ENCODE peak calls at places on chromosomes 13 and 19, in four cellular contexts. One of them, this sample, is unnamed.

GRCh38 chr19:13961826-13962737 is 9.8 kb downstream of the DCAF15 start:
- DNase-seq in uterus: no peak
- DNase-seq in ovary: no peak
- DNase-seq in adrenal gland: no peak
- DNase-seq in this sample: no peak

GRCh38 chr13:105147481-105147880 is 1388.0 kb downstream of the EFNB2 start:
- DNase-seq in uterus: no peak
- DNase-seq in ovary: no peak
- DNase-seq in adrenal gland: no peak
- DNase-seq in this sample: no peak

GRCh38 chr19:55605637-55606470 is at the start of gene ZNF865:
- DNase-seq in ovary: peak
- DNase-seq in uterus: peak
- DNase-seq in adrenal gland: peak
- DNase-seq in this sample: peak

GRCh38 chr19:14139944-14140343 is 3.6 kb upstream of the ASF1B start:
- DNase-seq in uterus: no peak
- DNase-seq in ovary: no peak
- DNase-seq in adrenal gland: no peak
- DNase-seq in this sample: no peak

GRCh38 chr19:33309826-33310225 is 7.5 kb upstream of the CEBPA start:
- DNase-seq in uterus: no peak
- DNase-seq in ovary: no peak
- DNase-seq in adrenal gland: no peak
- DNase-seq in this sample: no peak

GRCh38 chr19:41218615-41219507 is at the start of gene AXL:
- DNase-seq in adrenal gland: peak
- DNase-seq in ovary: peak
- DNase-seq in uterus: peak
- DNase-seq in this sample: peak

GRCh38 chr19:3024509-3024869 is 4.6 kb downstream of the TLE2 start:
- DNase-seq in adrenal gland: no peak
- DNase-seq in ovary: no peak
- DNase-seq in uterus: no peak
- DNase-seq in this sample: no peak

GRCh38 chr13:76974618-76974975 is 17.3 kb upstream of the CLN5 start:
- DNase-seq in uterus: no peak
- DNase-seq in ovary: no peak
- DNase-seq in adrenal gland: no peak
- DNase-seq in this sample: no peak

GRCh38 chr19:12913871-12914690 is 5.0 kb downstream of the SYCE2 start:
- DNase-seq in ovary: no peak
- DNase-seq in adrenal gland: no peak
- DNase-seq in uterus: no peak
- DNase-seq in this sample: no peak

GRCh38 chr19:8654591-8655339 is 24.3 kb downstream of the NFILZ start:
- DNase-seq in uterus: peak
- DNase-seq in adrenal gland: peak
- DNase-seq in ovary: peak
- DNase-seq in this sample: peak

GRCh38 chr19:38640368-38640767 is 7.1 kb upstream of the ACTN4 start:
- DNase-seq in ovary: no peak
- DNase-seq in uterus: no peak
- DNase-seq in adrenal gland: no peak
- DNase-seq in this sample: no peak

GRCh38 chr13:96994849-96995243 is 570 bp upstream of the OXGR1 start:
- DNase-seq in uterus: no peak
- DNase-seq in ovary: no peak
- DNase-seq in adrenal gland: no peak
- DNase-seq in this sample: no peak

GRCh38 chr13:57857945-57858344 is 226.4 kb downstream of the PCDH17 start:
- DNase-seq in adrenal gland: no peak
- DNase-seq in uterus: no peak
- DNase-seq in ovary: no peak
- DNase-seq in this sample: no peak

GRCh38 chr19:43784251-43784980 is 3.6 kb upstream of the KCNN4 start:
- DNase-seq in adrenal gland: peak
- DNase-seq in ovary: no peak
- DNase-seq in uterus: no peak
- DNase-seq in this sample: peak

GRCh38 chr13:73040479-73040878 is 18.3 kb upstream of the KLF5 start:
- DNase-seq in ovary: no peak
- DNase-seq in adrenal gland: no peak
- DNase-seq in uterus: no peak
- DNase-seq in this sample: no peak

GRCh38 chr19:34556500-34556899 is 74.9 kb downstream of the WTIP start:
- DNase-seq in ovary: no peak
- DNase-seq in uterus: no peak
- DNase-seq in adrenal gland: no peak
- DNase-seq in this sample: no peak

GRCh38 chr13:59000770-59001169 is 1163.0 kb downstream of the DIAPH3 start:
- DNase-seq in ovary: no peak
- DNase-seq in uterus: no peak
- DNase-seq in adrenal gland: no peak
- DNase-seq in this sample: no peak

GRCh38 chr19:46674416-46675178 is 13.6 kb upstream of the DACT3 start:
- DNase-seq in adrenal gland: no peak
- DNase-seq in ovary: peak
- DNase-seq in uterus: no peak
- DNase-seq in this sample: no peak

GRCh38 chr19:9793051-9793591 is 24.6 kb upstream of the ZNF846 start:
- DNase-seq in ovary: peak
- DNase-seq in adrenal gland: peak
- DNase-seq in uterus: no peak
- DNase-seq in this sample: no peak

GRCh38 chr19:49875801-49876421 is 1.2 kb downstream of the AKT1S1 start:
- DNase-seq in ovary: peak
- DNase-seq in uterus: peak
- DNase-seq in adrenal gland: peak
- DNase-seq in this sample: no peak

GRCh38 chr19:32671883-32672282 is 3.1 kb downstream of the ANKRD27 start:
- DNase-seq in ovary: no peak
- DNase-seq in uterus: no peak
- DNase-seq in adrenal gland: no peak
- DNase-seq in this sample: no peak

GRCh38 chr19:33686246-33686645 is 64.5 kb downstream of the CHST8 start:
- DNase-seq in uterus: no peak
- DNase-seq in ovary: no peak
- DNase-seq in adrenal gland: no peak
- DNase-seq in this sample: no peak

GRCh38 chr19:39335168-39335567 is 675 bp downstream of the GMFG start:
- DNase-seq in uterus: no peak
- DNase-seq in adrenal gland: no peak
- DNase-seq in ovary: no peak
- DNase-seq in this sample: no peak

GRCh38 chr13:76971215-76971614 is 20.7 kb upstream of the CLN5 start:
- DNase-seq in uterus: no peak
- DNase-seq in adrenal gland: no peak
- DNase-seq in ovary: no peak
- DNase-seq in this sample: no peak

GRCh38 chr19:15641901-15642491 is 1.3 kb downstream of the CYP4F3 start:
- DNase-seq in adrenal gland: no peak
- DNase-seq in ovary: no peak
- DNase-seq in uterus: no peak
- DNase-seq in this sample: no peak

GRCh38 chr19:15642807-15643206 is 2.1 kb downstream of the CYP4F3 start:
- DNase-seq in adrenal gland: no peak
- DNase-seq in ovary: no peak
- DNase-seq in uterus: no peak
- DNase-seq in this sample: no peak

GRCh38 chr19:15643387-15643786 is 2.7 kb downstream of the CYP4F3 start:
- DNase-seq in adrenal gland: no peak
- DNase-seq in ovary: no peak
- DNase-seq in uterus: no peak
- DNase-seq in this sample: no peak

GRCh38 chr19:15640294-15640903 is at the start of gene CYP4F3:
- DNase-seq in ovary: peak
- DNase-seq in uterus: peak
- DNase-seq in adrenal gland: peak
- DNase-seq in this sample: peak

GRCh38 chr19:15640904-15641597 is 354 bp downstream of the CYP4F3 start:
- DNase-seq in ovary: no peak
- DNase-seq in adrenal gland: no peak
- DNase-seq in uterus: no peak
- DNase-seq in this sample: no peak
- TF ChIP-seq POLR2A in ovary: no peak
- TF ChIP-seq POLR2A in adrenal gland: no peak
- TF ChIP-seq POLR2A in uterus: no peak
- TF ChIP-seq POLR2A in this sample: no peak

GRCh38 chr13:35818577-35819165 is 312.5 kb downstream of the DCLK1 start:
- DNase-seq in adrenal gland: no peak
- DNase-seq in ovary: no peak
- DNase-seq in uterus: no peak
- DNase-seq in this sample: peak

GRCh38 chr13:35826626-35827254 is 304.4 kb downstream of the DCLK1 start:
- DNase-seq in ovary: no peak
- DNase-seq in adrenal gland: no peak
- DNase-seq in uterus: no peak
- DNase-seq in this sample: no peak

GRCh38 chr13:35824825-35825224 is 306.4 kb downstream of the DCLK1 start:
- DNase-seq in ovary: no peak
- DNase-seq in uterus: no peak
- DNase-seq in adrenal gland: no peak
- DNase-seq in this sample: no peak

GRCh38 chr13:35822666-35823065 is 308.5 kb downstream of the DCLK1 start:
- DNase-seq in ovary: no peak
- DNase-seq in uterus: no peak
- DNase-seq in adrenal gland: no peak
- DNase-seq in this sample: no peak

GRCh38 chr13:35824395-35824794 is 306.8 kb downstream of the DCLK1 start:
- DNase-seq in uterus: no peak
- DNase-seq in adrenal gland: no peak
- DNase-seq in ovary: no peak
- DNase-seq in this sample: no peak
- TF ChIP-seq POLR2A in uterus: no peak
- TF ChIP-seq POLR2A in adrenal gland: no peak
- TF ChIP-seq POLR2A in ovary: no peak
- TF ChIP-seq POLR2A in this sample: no peak

DNA sequence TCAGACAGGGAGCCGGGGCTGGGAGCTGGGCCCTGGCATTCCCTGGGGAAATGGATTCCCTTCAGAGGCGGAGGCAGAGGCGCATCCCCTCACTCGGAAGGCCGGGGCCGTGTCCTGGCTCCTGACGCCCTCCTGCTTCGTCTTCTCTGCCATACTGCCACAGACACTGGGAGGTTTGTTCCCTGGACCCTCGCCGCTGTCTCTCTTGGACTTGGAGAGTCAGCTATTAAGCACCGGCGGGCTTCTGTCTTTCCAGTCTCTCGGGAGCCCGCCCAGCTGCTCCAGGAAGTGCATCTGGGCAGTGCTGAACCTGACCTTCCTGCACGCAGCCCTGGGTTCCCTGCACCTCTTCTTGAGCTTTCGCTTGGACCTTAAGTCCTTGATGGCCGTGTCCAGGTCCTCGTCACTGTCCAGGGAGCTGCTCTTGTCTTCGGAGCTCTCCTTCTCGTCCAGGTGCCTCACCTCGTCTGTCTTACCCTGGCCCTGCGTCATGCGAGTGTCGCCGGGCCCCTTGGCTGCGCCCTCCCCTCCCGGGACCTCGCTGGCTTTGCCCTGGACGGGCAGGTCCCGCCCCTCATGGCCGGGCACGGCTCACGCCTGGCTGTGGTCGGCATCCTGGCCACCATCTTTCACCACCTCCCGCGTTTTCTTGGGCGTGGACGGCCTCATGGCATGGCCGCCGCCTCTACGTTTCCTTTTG is 14.6 kb downstream of the RB1 start:
- DNase-seq in ovary: no peak
- DNase-seq in adrenal gland: no peak
- DNase-seq in uterus: no peak
- DNase-seq in this sample: no peak
- TF ChIP-seq POLR2A in ovary: no peak
- TF ChIP-seq POLR2A in adrenal gland: no peak
- TF ChIP-seq POLR2A in uterus: no peak
- TF ChIP-seq POLR2A in this sample: no peak

GRCh38 chr19:11735375-11735774 is 3.4 kb downstream of the ZNF823 start:
- DNase-seq in adrenal gland: no peak
- DNase-seq in ovary: no peak
- DNase-seq in uterus: no peak
- DNase-seq in this sample: no peak

GRCh38 chr19:11738746-11739620 is at the start of gene ZNF823:
- DNase-seq in adrenal gland: peak
- DNase-seq in ovary: peak
- DNase-seq in uterus: peak
- DNase-seq in this sample: peak

GRCh38 chr19:11736696-11737095 is 2.0 kb downstream of the ZNF823 start:
- DNase-seq in uterus: no peak
- DNase-seq in ovary: no peak
- DNase-seq in adrenal gland: peak
- DNase-seq in this sample: peak

DNA sequence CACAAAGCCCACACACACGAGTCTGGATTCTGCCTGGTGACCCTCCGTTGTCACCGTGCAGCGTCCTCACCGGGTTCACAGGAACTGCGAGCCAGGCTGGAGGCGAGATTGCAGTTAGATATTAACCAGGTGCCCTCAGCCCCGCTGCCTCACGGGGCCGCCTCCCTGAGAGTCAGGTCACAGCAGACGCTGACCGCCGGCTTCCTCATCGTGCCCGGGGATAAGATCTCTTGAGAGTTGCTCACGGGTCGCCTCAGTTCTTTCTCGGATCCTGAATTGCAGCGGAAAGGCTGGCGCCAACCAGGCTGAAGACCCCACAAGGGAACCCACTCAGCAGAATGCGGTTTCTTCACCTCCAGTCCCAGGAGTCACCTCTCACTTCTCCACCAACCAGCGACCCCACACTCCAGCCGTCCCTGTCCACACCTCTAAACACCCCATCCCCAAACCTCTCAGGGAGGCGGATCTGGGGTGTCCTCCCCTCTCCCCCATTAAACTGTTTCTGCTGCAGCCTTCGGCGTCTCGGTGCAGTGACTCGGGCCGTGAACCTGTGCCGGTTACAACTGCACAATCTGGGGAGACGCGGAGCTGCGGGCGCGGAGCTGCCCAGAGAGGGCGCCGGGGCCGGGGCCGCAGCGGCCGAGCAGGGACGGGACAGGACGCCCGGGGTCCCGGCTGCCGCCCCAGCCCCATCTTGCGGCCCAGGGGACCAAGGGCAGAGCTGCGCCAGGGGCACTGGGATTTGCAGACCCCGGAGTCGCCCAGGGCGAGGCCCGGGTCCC is 591 bp downstream of the ZNF823 start:
- DNase-seq in uterus: peak
- DNase-seq in adrenal gland: peak
- DNase-seq in ovary: peak
- DNase-seq in this sample: peak
- TF ChIP-seq POLR2A in uterus: no peak
- TF ChIP-seq POLR2A in adrenal gland: no peak
- TF ChIP-seq POLR2A in ovary: no peak
- TF ChIP-seq POLR2A in this sample: no peak

This sample was measured in H54.